ENCODE peak calls at places on chromosomes 13 and 19, in six cellular contexts. T, O, L, S, Q and E are unnamed samples.

GRCh38 chr19:56147307-56147706 is 6.2 kb downstream of the ZNF444 start:
- DNase-seq in Q (no peak), T (no peak), S (no peak), O (peak), L (no peak), E (no peak)

GRCh38 chr19:43731346-43731745 is 15.5 kb downstream of the IRGC start:
- DNase-seq in S (no peak), T (no peak), O (peak), Q (no peak), L (peak), E (no peak)

GRCh38 chr13:30126903-30127428 is 180.4 kb downstream of the KATNAL1 start:
- DNase-seq in Q (no peak), T (no peak), O (no peak), L (no peak), S (no peak), E (no peak)

GRCh38 chr19:50380137-50380536 is 3.9 kb downstream of the NR1H2 start:
- DNase-seq in O (no peak), T (no peak), L (no peak), Q (no peak), S (no peak), E (no peak)

GRCh38 chr13:21060063-21060826 is 1.1 kb downstream of the LATS2 start:
- DNase-seq in L (peak), Q (peak), O (peak), S (no peak), T (no peak), E (no peak)

GRCh38 chr13:23657056-23657455 is 86.8 kb downstream of the TNFRSF19 start:
- DNase-seq in T (no peak), O (no peak), S (no peak), L (no peak), Q (no peak), E (no peak)

GRCh38 chr13:35704331-35704730 is 227.8 kb upstream of the MAB21L1 start:
- DNase-seq in Q (no peak), L (no peak), O (no peak), S (no peak), T (no peak), E (no peak)

GRCh38 chr19:5143471-5144411 is 174.8 kb downstream of the KDM4B start:
- DNase-seq in L (peak), T (no peak), S (no peak), O (peak), Q (no peak), E (no peak)

GRCh38 chr19:58332697-58333096 is 5.9 kb downstream of the ZSCAN22 start:
- DNase-seq in S (no peak), O (no peak), L (no peak), Q (no peak), T (no peak), E (no peak)

GRCh38 chr13:50989476-50989875 is 79.9 kb downstream of the RNASEH2B start:
- DNase-seq in O (no peak), L (no peak), T (no peak), Q (peak), S (no peak), E (no peak)

DNA sequence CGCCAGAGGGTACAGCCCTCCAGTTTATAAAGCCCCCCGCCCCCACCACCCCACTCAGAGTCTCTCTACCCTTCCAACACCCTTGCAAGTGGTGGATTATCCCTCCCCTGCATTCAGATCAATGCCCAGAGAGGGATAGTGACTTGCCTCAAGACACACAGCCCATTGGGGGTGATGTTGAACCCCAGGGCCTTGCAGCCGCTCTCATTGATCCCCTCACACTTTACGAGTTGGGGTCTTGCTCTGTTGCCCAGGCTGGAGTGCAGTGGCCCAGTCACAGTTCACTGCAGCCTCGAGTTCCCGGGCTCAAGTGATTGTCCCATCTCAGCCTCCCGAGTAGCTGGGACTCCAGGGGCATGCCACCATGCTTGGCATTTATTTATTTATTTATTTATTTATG is 11.2 kb downstream of the TLE2 start:
- DNase-seq in S (no peak), O (no peak), T (no peak), L (no peak), Q (no peak), E (no peak)
- H3K4me3 ChIP-seq in S (no peak), O (no peak), T (no peak), L (no peak), Q (no peak), E (no peak)

GRCh38 chr19:10643968-10644290 is 10.2 kb upstream of the ILF3 start:
- DNase-seq in O (no peak), Q (no peak), S (no peak), L (no peak), T (no peak), E (no peak)
- H3K4me3 ChIP-seq in O (no peak), Q (no peak), S (no peak), L (no peak), T (no peak), E (no peak)

GRCh38 chr19:52662631-52663030 is 24.5 kb upstream of the ZNF83 start:
- DNase-seq in O (no peak), Q (no peak), T (no peak), L (no peak), S (no peak), E (no peak)

GRCh38 chr19:52659013-52659412 is 20.9 kb upstream of the ZNF83 start:
- DNase-seq in O (no peak), S (no peak), Q (no peak), T (no peak), L (no peak), E (no peak)

GRCh38 chr19:52658595-52658994 is 20.4 kb upstream of the ZNF83 start:
- DNase-seq in T (no peak), L (no peak), S (no peak), O (no peak), Q (no peak), E (no peak)

GRCh38 chr19:52664461-52664860 is 26.3 kb upstream of the ZNF83 start:
- DNase-seq in T (no peak), O (no peak), S (no peak), Q (no peak), L (no peak), E (no peak)

GRCh38 chr19:52660981-52661380 is 22.8 kb upstream of the ZNF83 start:
- DNase-seq in Q (no peak), T (no peak), L (no peak), O (no peak), S (no peak), E (no peak)
- H3K4me3 ChIP-seq in Q (no peak), T (no peak), L (no peak), O (no peak), S (no peak), E (no peak)

GRCh38 chr13:97139704-97140103 is 82.4 kb upstream of the MBNL2 start:
- DNase-seq in T (no peak), O (no peak), L (no peak), Q (no peak), S (no peak), E (no peak)

GRCh38 chr13:97140611-97141010 is 81.5 kb upstream of the MBNL2 start:
- DNase-seq in L (no peak), S (no peak), O (no peak), T (no peak), Q (no peak), E (no peak)

GRCh38 chr13:97141564-97142005 is 80.5 kb upstream of the MBNL2 start:
- DNase-seq in T (no peak), Q (peak), O (no peak), L (no peak), S (peak), E (no peak)

GRCh38 chr13:97145057-97145456 is 77.1 kb upstream of the MBNL2 start:
- DNase-seq in S (no peak), Q (no peak), O (no peak), T (no peak), L (no peak), E (no peak)

DNA sequence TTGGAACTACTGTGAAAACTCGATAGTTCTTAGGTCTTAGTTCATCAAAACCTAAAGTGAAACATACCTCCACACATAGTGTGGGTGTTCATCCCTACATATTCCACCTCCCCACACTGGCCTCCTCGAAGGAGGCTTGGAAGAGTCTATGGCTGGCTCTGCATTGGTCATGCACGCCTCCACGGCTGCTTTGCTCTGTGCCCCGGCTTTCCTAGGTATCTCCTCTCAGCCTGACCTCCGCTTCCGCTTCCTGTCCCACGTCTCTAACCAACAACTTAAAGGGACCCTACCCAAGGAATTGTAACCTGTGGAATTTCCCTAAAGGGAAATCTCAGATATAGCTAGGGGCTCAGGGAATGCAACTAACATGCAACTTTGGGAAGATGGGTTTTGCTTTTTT is 79.7 kb upstream of the MBNL2 start:
- DNase-seq in L (no peak), S (no peak), T (no peak), O (peak), Q (no peak), E (no peak)
- H3K4me3 ChIP-seq in L (no peak), S (no peak), T (no peak), O (peak), Q (no peak), E (no peak)

DNA sequence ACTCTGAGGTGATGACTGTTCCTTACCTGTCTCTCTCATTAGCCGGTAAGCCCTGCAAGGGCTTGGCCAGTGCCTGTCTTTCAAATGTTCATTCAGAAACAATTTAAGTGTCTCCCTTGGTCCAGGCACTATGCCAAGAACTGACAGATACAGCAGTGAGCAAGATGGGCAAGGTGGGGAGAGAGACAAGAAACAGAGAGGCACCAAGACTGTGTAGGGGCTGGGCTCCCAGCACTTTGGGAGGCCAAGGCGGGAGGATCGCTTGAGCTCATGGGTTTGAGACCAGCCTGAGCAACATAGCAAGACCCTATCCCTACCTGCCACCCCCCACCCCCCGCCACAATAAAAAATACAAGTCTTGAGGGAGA is 1.3 kb upstream of the CCNE1 start:
- DNase-seq in Q (no peak), T (no peak), S (no peak), L (peak), O (no peak), E (no peak)
- H3K4me3 ChIP-seq in Q (peak), T (peak), S (no peak), L (no peak), O (no peak), E (peak)

DNA sequence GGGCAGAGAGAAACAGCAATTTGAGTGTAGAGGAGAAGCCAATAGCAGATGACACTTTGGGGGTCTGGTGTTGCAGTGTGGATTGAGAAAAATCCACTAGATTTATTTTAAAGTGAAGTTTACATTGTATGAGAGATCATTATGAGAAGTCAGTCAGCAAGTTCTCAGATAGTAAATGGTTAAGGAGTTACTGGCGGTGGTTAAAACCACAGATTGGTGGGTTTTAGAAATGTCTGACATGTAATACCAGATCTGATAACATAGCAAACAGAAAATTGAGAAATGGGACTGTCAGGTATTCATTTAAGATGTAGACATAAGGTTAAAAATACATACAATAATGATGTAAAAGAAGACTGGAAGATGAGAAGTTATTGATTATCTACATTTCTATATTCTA is 7.2 kb downstream of the ABHD13 start:
- DNase-seq in L (no peak), T (no peak), S (no peak), Q (no peak), O (no peak), E (peak)
- H3K4me3 ChIP-seq in L (no peak), T (no peak), S (no peak), Q (no peak), O (no peak), E (no peak)

DNA sequence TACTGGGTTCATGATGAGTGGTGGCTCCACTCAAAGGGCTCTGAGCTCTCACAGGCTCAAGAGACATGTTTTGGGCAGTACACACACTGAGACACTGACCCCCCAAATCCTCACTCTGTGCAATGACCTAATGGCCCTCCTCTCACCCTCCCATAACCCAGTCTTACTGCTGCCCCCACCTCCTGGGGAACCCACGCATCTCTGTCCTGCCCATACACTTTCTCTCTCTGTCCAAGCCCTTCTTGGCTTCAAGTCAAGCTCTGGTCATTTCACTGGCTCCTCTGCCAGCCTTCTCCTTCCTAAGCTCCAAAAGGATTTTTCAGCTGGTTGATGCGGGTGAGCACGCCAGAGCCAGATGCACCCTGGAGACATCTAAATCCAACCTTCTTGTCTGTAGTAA is 187.9 kb upstream of the TSHZ3 start:
- DNase-seq in O (no peak), Q (no peak), S (no peak), T (no peak), L (no peak), E (no peak)
- H3K4me3 ChIP-seq in O (no peak), Q (no peak), S (no peak), T (no peak), L (no peak), E (no peak)

GRCh38 chr19:1016647-1017114 is 4.2 kb downstream of the TMEM259 start:
- DNase-seq in S (no peak), O (peak), Q (no peak), L (no peak), T (peak), E (no peak)
- H3K4me3 ChIP-seq in S (no peak), O (peak), Q (no peak), L (no peak), T (peak), E (no peak)

GRCh38 chr13:31670831-31671617 is 68.3 kb upstream of the RXFP2 start:
- DNase-seq in L (no peak), Q (no peak), O (no peak), T (no peak), S (no peak), E (no peak)
- H3K4me3 ChIP-seq in L (no peak), Q (no peak), O (no peak), T (no peak), S (no peak), E (no peak)

GRCh38 chr19:53091413-53091812 is 11.8 kb downstream of the ZNF160 start:
- DNase-seq in T (no peak), S (no peak), L (no peak), Q (no peak), O (no peak), E (no peak)

GRCh38 chr19:53091855-53092254 is 11.4 kb downstream of the ZNF160 start:
- DNase-seq in T (no peak), S (no peak), L (no peak), Q (no peak), O (no peak), E (no peak)

GRCh38 chr19:53092723-53093122 is 10.5 kb downstream of the ZNF160 start:
- DNase-seq in S (no peak), T (no peak), Q (no peak), L (no peak), O (no peak), E (no peak)

DNA sequence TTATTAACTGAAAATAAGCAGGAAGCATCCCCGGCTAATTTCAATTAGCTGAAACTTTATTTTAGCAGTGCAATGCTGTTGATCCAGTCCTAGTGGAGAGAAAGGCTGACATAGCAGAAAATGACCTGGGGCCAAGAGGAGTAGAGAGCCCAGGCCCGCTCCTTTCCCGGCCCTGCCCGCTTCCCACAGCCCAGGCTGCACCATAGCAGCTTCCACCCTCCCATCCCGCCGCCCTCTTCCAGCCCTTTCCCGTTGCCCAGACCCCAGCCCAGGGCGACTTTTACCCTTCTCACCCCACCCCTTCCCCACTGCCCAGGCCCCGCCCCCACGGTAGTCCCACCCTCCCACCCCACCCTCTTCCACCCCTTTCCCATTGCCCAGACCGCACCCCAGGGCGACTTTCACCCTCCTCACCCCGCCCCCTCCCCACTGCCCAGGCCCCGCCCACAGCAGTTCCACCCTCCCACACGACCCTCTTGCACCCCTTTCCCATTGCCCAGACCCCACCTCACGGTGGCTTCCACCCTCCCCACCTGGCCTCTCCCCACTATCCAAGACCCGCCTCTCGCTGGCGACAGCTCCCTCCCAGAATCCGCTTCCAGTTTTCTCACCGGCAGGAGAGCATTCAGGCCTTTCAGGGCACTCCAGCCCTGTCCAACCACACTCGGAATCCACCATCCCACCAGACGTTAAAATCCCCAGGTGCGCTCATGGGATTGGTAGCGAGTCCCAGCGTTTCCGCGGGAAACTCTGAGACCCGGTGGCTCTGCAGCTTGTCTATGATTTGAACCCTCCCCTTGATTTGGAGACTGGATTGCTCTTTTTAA is 8.3 kb downstream of the ZNF160 start:
- DNase-seq in Q (no peak), T (no peak), L (no peak), O (no peak), S (no peak), E (no peak)
- H3K4me3 ChIP-seq in Q (no peak), T (no peak), L (no peak), O (no peak), S (no peak), E (no peak)